ENCODE peak calls at places on chromosomes 3 and 15, in nine cellular contexts. S, E, H, P, A, K, W, V and M are unnamed samples.

GRCh38 chr3:66795365-66795764 is 202.7 kb upstream of the KBTBD8 start:
- DNase-seq in P (no peak), K (no peak), H (no peak), S (peak; percentile 25), W (no peak), V (no peak), A (no peak), E (no peak), M (no peak)

GRCh38 chr3:16079519-16079918 is 95.0 kb upstream of the GALNT15 start:
- DNase-seq in S (no peak), A (peak; percentile 62), H (no peak), V (no peak), W (no peak), E (no peak), P (no peak), K (no peak), M (no peak)

GRCh38 chr3:62870321-62870720 is 4.9 kb downstream of the CADPS start:
- DNase-seq in E (no peak), P (no peak), S (no peak), V (no peak), H (no peak), K (no peak), W (no peak), A (no peak), M (no peak)

GRCh38 chr3:33050084-33050653 is 46.8 kb downstream of the GLB1 start:
- DNase-seq in V (no peak), W (no peak), E (no peak), P (no peak), A (no peak), K (no peak), S (no peak), H (no peak), M (no peak)

GRCh38 chr3:125231895-125232294 is 19.3 kb upstream of the SLC12A8 start:
- DNase-seq in P (no peak), K (no peak), H (no peak), W (no peak), E (no peak), V (no peak), S (peak; percentile 17), A (peak; percentile 82), M (no peak)

GRCh38 chr15:56805466-56806146 is 72.3 kb upstream of the ZNF280D start:
- DNase-seq in V (no peak), H (no peak), E (no peak), K (peak; percentile 50), P (peak; percentile 80), A (peak; percentile 91), W (no peak), S (peak; percentile 91), M (no peak)

GRCh38 chr3:148006508-148006907 is 597.3 kb downstream of the ZIC1 start:
- DNase-seq in H (no peak), A (peak; percentile 49), S (peak; percentile 87), V (peak; percentile 11), K (no peak), P (no peak), W (no peak), E (no peak), M (no peak)

GRCh38 chr3:178669758-178670157 is 133.5 kb downstream of the KCNMB2 start:
- DNase-seq in H (no peak), A (peak; percentile 27), E (no peak), S (no peak), P (no peak), W (no peak), V (no peak), K (peak; percentile 1), M (no peak)

GRCh38 chr3:492586-493296 is 296.2 kb downstream of the CHL1 start:
- DNase-seq in W (no peak), S (no peak), V (no peak), E (no peak), P (no peak), K (no peak), A (no peak), H (no peak), M (no peak)

GRCh38 chr15:36029606-36030005 is 483.6 kb upstream of the DPH6 start:
- DNase-seq in S (peak; percentile 52), E (no peak), P (no peak), W (no peak), V (no peak), A (peak; percentile 88), K (no peak), H (no peak), M (no peak)

GRCh38 chr3:131402391-131403039 is 20.9 kb downstream of the NUDT16 start:
- DNase-seq in W (no peak), S (no peak), H (no peak), E (no peak), A (peak; percentile 26), K (no peak), P (peak; percentile 41), V (no peak), M (no peak)
- H3K4me3 ChIP-seq in W (no peak overlapping the region), S (no peak overlapping the region), H (no peak overlapping the region), E (no peak overlapping the region), A (no peak overlapping the region), K (no peak overlapping the region), P (no peak overlapping the region), V (no peak overlapping the region), M (peak overlapping the region; percentile 12)

DNA sequence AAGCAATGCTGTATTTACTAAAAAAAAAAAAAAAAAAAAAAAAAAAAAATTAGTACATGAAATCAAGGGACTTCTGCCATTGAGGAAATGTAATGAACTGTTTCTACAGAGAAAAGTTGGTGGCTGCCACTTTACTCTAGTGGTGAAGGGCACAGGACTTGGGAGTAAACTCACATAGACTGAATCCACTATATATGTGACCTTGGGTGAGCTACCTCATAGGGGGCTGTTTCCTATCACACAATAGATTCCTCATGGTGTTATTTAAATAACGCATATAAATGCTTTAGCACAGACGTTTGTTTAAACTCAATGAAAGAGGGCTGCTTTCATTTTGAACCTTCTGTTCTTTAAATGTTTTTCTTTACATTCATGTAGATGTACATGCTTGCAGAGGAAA is 25.8 kb downstream of the TERC start:
- DNase-seq in K (no peak), P (no peak), S (no peak), H (no peak), V (no peak), A (no peak), W (no peak), E (no peak), M (no peak)
- H3K27ac ChIP-seq in K (no peak overlapping the region), P (no peak overlapping the region), S (no peak overlapping the region), H (no peak overlapping the region), V (no peak overlapping the region), A (no peak overlapping the region), W (no peak overlapping the region), E (no peak overlapping the region), M (no peak overlapping the region)

DNA sequence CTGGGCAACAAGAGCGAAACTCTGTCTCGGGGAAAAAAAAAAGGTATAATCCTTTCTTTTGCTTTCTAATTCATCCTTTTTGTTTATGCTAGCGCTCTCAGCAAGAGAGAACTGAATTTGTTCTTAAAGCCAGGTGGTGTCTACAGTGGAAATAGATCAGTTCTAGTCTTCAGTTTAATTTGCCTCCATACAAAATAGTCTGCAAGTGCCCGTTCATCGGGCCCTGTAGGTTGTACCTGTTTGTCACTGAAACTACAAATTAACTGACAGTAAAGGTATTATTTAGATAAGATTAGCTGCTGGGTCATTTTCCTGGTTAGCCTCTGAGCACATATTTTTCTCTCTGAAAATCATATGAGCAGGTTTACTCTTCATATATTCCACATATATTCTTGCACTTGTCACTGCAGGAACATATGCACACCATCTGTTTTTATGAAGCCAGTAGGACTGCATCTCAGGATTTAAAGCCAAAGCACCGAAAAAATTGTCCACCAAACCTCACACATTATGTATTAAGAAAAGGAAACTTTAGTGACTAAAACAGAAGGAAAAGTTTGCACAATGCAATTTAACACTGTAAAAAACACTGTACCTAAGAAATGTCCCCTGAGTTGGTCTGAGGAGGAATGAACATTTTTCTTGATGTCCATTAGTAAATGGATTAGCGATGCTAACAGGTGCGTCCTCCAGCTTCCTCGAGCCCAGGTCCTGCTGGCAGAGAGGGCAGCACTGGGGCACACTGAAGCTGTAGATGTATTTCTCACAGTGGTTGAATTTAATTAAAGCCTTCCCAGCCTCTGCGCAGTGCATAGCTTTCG is 437 bp downstream of the MKRN2OS start:
- DNase-seq in S (no peak), K (no peak), H (no peak), A (no peak), V (no peak), W (no peak), P (no peak), E (no peak), M (no peak)
- H3K4me3 ChIP-seq in S (no peak overlapping the region), K (no peak overlapping the region), H (no peak overlapping the region), A (no peak overlapping the region), V (no peak overlapping the region), W (no peak overlapping the region), P (no peak overlapping the region), E (no peak overlapping the region), M (no peak overlapping the region)

DNA sequence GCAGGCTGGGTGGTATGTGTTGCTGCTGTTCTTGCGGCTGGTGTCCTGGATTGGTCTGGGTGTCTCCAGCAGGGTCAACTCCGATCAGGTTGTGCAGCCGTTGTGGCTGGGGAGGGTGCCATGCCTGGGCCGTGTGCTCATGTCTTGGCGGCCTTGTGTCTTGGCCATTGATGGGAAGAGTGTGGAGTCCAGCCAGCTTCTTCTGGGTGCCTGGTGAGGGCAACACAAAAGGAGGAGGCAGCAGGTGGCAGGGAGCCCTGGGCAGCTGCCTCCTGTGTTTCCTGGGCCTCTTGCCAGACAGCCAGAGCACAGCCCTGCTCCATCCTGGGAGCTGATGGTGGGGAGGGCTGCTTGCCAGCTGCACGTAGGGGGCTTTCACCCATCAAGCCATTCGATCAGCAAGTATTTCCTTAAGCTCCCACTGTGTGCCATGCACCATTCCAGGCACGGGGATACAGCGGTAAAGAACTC is 4.3 kb downstream of the CHAC1 start:
- DNase-seq in A (no peak), W (no peak), H (no peak), K (no peak), P (no peak), S (no peak), V (no peak), E (peak; percentile 91), M (peak; percentile 82)
- H3K27ac ChIP-seq in A (no peak overlapping the region), W (no peak overlapping the region), H (no peak overlapping the region), K (no peak overlapping the region), P (no peak overlapping the region), S (no peak overlapping the region), V (no peak overlapping the region), E (peak overlapping the region; percentile 72), M (peak overlapping the region; percentile 91)

GRCh38 chr3:36957862-36958686 is 13.2 kb upstream of the TRANK1 start:
- DNase-seq in E (no peak), K (no peak), A (peak; percentile 29), H (no peak), P (no peak), S (peak; percentile 75), W (no peak), V (no peak), M (no peak)
- H3K4me3 ChIP-seq in E (no peak overlapping the region), K (no peak overlapping the region), A (no peak overlapping the region), H (no peak overlapping the region), P (no peak overlapping the region), S (no peak overlapping the region), W (no peak overlapping the region), V (no peak overlapping the region), M (no peak overlapping the region)